ENCODE peak calls at places on chromosomes 1 and 21, in eight cellular contexts. U is cardiac muscle cell, Z is thoracic aorta, I is body of pancreas, D is IMR-90, J is left lung, H is Panc1, N is AG10803. W is an unnamed sample.

GRCh38 chr1:95554408-95554807 is 320.4 kb downstream of the RWDD3 start:
- DNase-seq in U (no peak), Z (no peak), I (no peak), D (no peak), J (no peak), H (no peak), N (no peak), W (no peak)

GRCh38 chr1:17668195-17668594 is 86.9 kb upstream of the ACTL8 start:
- DNase-seq in U (no peak), Z (no peak), I (no peak), D (no peak), J (peak), H (no peak), N (no peak), W (no peak)

GRCh38 chr1:56576880-56577858 is 2.2 kb downstream of the PLPP3 start:
- DNase-seq in U (peak), Z (no peak), I (peak), D (peak), J (no peak), H (no peak), N (peak), W (no peak)

GRCh38 chr1:215567491-215568286 is 585 bp downstream of the KCTD3 start:
- DNase-seq in U (peak), Z (no peak), I (peak), D (peak), J (peak), H (peak), N (peak), W (peak)

GRCh38 chr1:42173961-42174715 is 9.6 kb upstream of the GUCA2A start:
- DNase-seq in U (peak), Z (no peak), I (no peak), D (peak), J (no peak), H (no peak), N (peak), W (no peak)

GRCh38 chr1:229253170-229253974 is 17.5 kb upstream of the RAB4A start:
- DNase-seq in U (peak), Z (no peak), I (peak), D (peak), J (no peak), H (no peak), N (peak), W (no peak)

GRCh38 chr1:237542525-237543418 is 347.9 kb downstream of the ZP4 start:
- DNase-seq in U (no peak), Z (no peak), I (no peak), D (no peak), J (no peak), H (no peak), N (no peak), W (no peak)

GRCh38 chr1:50605186-50605875 is 182.1 kb upstream of the DMRTA2 start:
- DNase-seq in U (peak), Z (no peak), I (peak), D (peak), J (no peak), H (peak), N (peak), W (no peak)

GRCh38 chr1:200699871-200700270 is 30.2 kb upstream of the DDX59 start:
- DNase-seq in U (no peak), Z (no peak), I (no peak), D (peak), J (no peak), H (no peak), N (peak), W (peak)

GRCh38 chr1:185139231-185139630 is 17.5 kb downstream of the TRMT1L start:
- DNase-seq in U (no peak), Z (no peak), I (no peak), D (no peak), J (no peak), H (no peak), N (no peak), W (no peak)

GRCh38 chr1:58870298-58870676 is 86.4 kb upstream of the JUN start:
- DNase-seq in U (no peak), Z (no peak), I (peak), D (no peak), J (no peak), H (no peak), N (no peak), W (no peak)

GRCh38 chr1:187638733-187639132 is 810.0 kb downstream of the PLA2G4A start:
- DNase-seq in U (no peak), Z (no peak), I (no peak), D (no peak), J (no peak), H (no peak), N (no peak), W (no peak)

GRCh38 chr21:25664462-25665070 is 25.5 kb downstream of the JAM2 start:
- DNase-seq in U (no peak), Z (no peak), I (no peak), D (no peak), J (no peak), H (no peak), N (no peak), W (no peak)

GRCh38 chr1:119978018-119978505 is 81.7 kb upstream of the ADAM30 start:
- DNase-seq in U (peak), Z (no peak), I (no peak), D (no peak), J (no peak), H (no peak), N (peak), W (no peak)

GRCh38 chr1:89609781-89610456 is 23.0 kb upstream of the LRRC8C start:
- DNase-seq in U (no peak), Z (no peak), I (no peak), D (no peak), J (peak), H (no peak), N (no peak), W (no peak)

GRCh38 chr1:69946935-69947334 is 258.4 kb downstream of the LRRC40 start:
- DNase-seq in U (no peak), Z (no peak), I (no peak), D (no peak), J (no peak), H (no peak), N (no peak), W (no peak)

GRCh38 chr1:17642169-17642568 is 102.7 kb downstream of the ARHGEF10L start:
- DNase-seq in U (no peak), Z (no peak), I (no peak), D (no peak), J (no peak), H (no peak), N (no peak), W (no peak)

GRCh38 chr1:202197670-202198359 is 4.2 kb downstream of the LGR6 start:
- DNase-seq in U (no peak), Z (no peak), I (no peak), D (no peak), J (no peak), H (no peak), N (no peak), W (no peak)

GRCh38 chr1:231369282-231369681 is 31.2 kb downstream of the SPRTN start:
- DNase-seq in U (no peak), Z (no peak), I (no peak), D (no peak), J (no peak), H (no peak), N (no peak), W (no peak)

GRCh38 chr1:186566140-186566850 is 105.4 kb upstream of the PDC start:
- DNase-seq in U (no peak), Z (no peak), I (no peak), D (peak), J (no peak), H (no peak), N (no peak), W (no peak)

GRCh38 chr1:27527857-27528700 is 38.1 kb upstream of the WASF2 start:
- DNase-seq in U (peak), Z (no peak), I (peak), D (no peak), J (peak), H (no peak), N (no peak), W (no peak)

GRCh38 chr1:59107916-59108315 is 189.0 kb upstream of the FGGY start:
- DNase-seq in U (no peak), Z (no peak), I (peak), D (no peak), J (no peak), H (no peak), N (no peak), W (no peak)

GRCh38 chr1:243693764-243694163 is 156.3 kb downstream of the AKT3 start:
- DNase-seq in U (no peak), Z (no peak), I (no peak), D (no peak), J (no peak), H (no peak), N (no peak), W (no peak)

GRCh38 chr1:85417017-85417416 is 47.9 kb downstream of the DDAH1 start:
- DNase-seq in U (no peak), Z (no peak), I (no peak), D (no peak), J (peak), H (no peak), N (no peak), W (no peak)

GRCh38 chr1:226640737-226641136 is 92.2 kb downstream of the STUM start:
- DNase-seq in U (no peak), Z (no peak), I (no peak), D (no peak), J (peak), H (no peak), N (no peak), W (no peak)

GRCh38 chr1:17922833-17923232 is 167.7 kb downstream of the ACTL8 start:
- DNase-seq in U (peak), Z (no peak), I (peak), D (peak), J (no peak), H (no peak), N (peak), W (no peak)

GRCh38 chr1:33055210-33055991 is 18.7 kb upstream of the AK2 start:
- DNase-seq in U (peak), Z (peak), I (peak), D (peak), J (no peak), H (peak), N (peak), W (peak)

GRCh38 chr21:36549470-36549869 is 69.5 kb upstream of the CLDN14 start:
- DNase-seq in U (no peak), Z (no peak), I (no peak), D (no peak), J (no peak), H (no peak), N (no peak), W (no peak)

GRCh38 chr1:114338491-114338890 is 172.5 kb downstream of the TRIM33 start:
- DNase-seq in U (no peak), Z (no peak), I (no peak), D (no peak), J (no peak), H (no peak), N (no peak), W (no peak)

GRCh38 chr1:42282024-42282579 is 52.9 kb downstream of the FOXJ3 start:
- DNase-seq in U (peak), Z (no peak), I (no peak), D (peak), J (no peak), H (no peak), N (peak), W (peak)

GRCh38 chr1:66725885-66726665 is 26.2 kb upstream of the DYNLT5 start:
- DNase-seq in U (peak), Z (no peak), I (peak), D (peak), J (no peak), H (peak), N (peak), W (peak)

GRCh38 chr1:165073402-165074007 is 283.0 kb downstream of the LMX1A start:
- DNase-seq in U (peak), Z (no peak), I (no peak), D (peak), J (no peak), H (peak), N (peak), W (no peak)

GRCh38 chr1:193211539-193211938 is 25.1 kb upstream of the B3GALT2 start:
- DNase-seq in U (peak), Z (no peak), I (no peak), D (peak), J (no peak), H (no peak), N (peak), W (peak)

GRCh38 chr1:232600430-232601258 is 29.3 kb downstream of the SIPA1L2 start:
- DNase-seq in U (no peak), Z (no peak), I (no peak), D (peak), J (no peak), H (no peak), N (no peak), W (no peak)

GRCh38 chr1:9449106-9449627 is 90.1 kb upstream of the SLC25A33 start:
- DNase-seq in U (peak), Z (peak), I (peak), D (peak), J (no peak), H (no peak), N (peak), W (peak)

GRCh38 chr1:9630331-9631081 is 21.0 kb upstream of the PIK3CD start:
- DNase-seq in U (no peak), Z (no peak), I (no peak), D (no peak), J (no peak), H (no peak), N (no peak), W (no peak)

GRCh38 chr1:63602629-63603028 is 9.4 kb downstream of the PGM1 start:
- DNase-seq in U (no peak), Z (no peak), I (no peak), D (no peak), J (no peak), H (no peak), N (no peak), W (no peak)

GRCh38 chr1:205600085-205600484 is 31.7 kb downstream of the ELK4 start:
- DNase-seq in U (peak), Z (no peak), I (no peak), D (peak), J (no peak), H (no peak), N (no peak), W (peak)

GRCh38 chr1:229223498-229223897 is 47.4 kb upstream of the RAB4A start:
- DNase-seq in U (no peak), Z (no peak), I (peak), D (no peak), J (no peak), H (no peak), N (no peak), W (no peak)

DNA sequence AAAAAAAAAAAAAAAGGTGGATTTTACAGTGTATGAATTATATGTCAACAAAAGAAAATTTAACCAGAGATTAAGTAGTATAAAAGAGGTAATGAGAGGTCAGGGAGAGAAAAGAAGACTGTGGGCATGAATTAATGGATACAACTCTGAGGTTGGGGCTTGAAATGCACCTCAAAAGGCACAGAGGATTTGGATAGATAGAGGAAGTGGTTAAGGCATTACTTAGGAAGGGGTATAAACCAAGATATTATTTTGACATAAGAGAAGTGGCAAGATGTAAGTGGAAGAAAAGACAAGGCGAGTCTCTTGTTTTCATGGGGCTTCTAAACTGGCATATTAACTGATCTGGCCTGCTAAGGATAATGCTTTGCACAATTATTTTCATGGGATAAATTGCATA is 34.1 kb downstream of the RAP1A start:
- DNase-seq in U (no peak), Z (no peak), I (no peak), D (no peak), J (no peak), H (no peak), N (no peak), W (no peak)
- TF ChIP-seq CTCF in U (no peak), Z (no peak), I (no peak), D (no peak), J (no peak), H (no peak), N (no peak), W (no peak)

DNA sequence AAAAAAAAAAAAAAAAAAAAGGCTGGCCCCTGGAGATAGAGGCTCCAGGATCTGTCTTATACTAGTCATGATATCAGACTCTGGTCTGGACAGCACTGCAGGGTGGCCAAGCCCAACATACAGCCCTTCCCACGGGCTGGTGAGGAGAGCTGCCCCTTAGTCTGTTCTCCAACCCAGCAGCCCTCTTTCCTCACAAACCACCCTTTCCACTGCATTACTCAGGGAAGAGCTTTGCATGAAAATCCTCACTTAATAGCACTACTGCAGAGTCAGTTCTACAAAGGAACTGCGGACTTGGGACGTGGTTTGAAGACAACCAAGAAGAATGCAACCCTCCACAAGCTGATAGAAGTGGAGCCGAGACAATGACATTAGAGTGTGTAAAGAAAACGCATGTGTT is 5.7 kb downstream of the BCAR3 start:
- DNase-seq in U (peak), Z (no peak), I (no peak), D (no peak), J (no peak), H (no peak), N (no peak), W (no peak)
- H3K4me3 ChIP-seq in U (no peak), Z (no peak), I (no peak), D (no peak), J (no peak), H (no peak), N (no peak), W (no peak)

GRCh38 chr1:156624814-156625435 is 5.7 kb downstream of the HAPLN2 start:
- DNase-seq in U (no peak), Z (no peak), I (no peak), D (no peak), J (peak), H (no peak), N (no peak), W (no peak)
- TF ChIP-seq CTCF in U (no peak), Z (no peak), I (no peak), D (no peak), J (no peak), H (no peak), N (no peak), W (no peak)

DNA sequence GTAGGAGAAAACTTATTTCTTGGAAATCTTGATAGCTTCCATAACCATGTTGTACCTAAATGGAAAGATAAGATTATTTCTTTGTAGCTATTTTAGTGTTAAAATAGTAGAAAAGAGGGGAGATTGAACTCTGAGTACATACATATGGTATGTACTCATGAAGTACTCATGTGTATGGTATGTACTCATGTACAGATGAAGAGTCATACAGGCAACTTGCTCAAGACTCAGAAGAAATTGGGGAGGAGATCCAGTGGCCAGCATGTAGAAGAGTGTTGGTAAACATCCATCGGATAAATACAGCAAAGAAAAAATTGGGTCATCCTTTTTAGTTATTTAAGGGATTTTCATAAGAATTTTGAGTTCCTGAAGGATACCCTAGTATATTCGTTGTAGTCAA is 29.0 kb downstream of the MDM4 start:
- DNase-seq in U (peak), Z (no peak), I (no peak), D (peak), J (no peak), H (no peak), N (peak), W (no peak)
- H3K4me3 ChIP-seq in U (no peak), Z (no peak), I (no peak), D (no peak), J (no peak), H (no peak), N (no peak), W (no peak)

GRCh38 chr1:168234846-168235547 is 9.2 kb downstream of the SFT2D2 start:
- DNase-seq in U (peak), Z (no peak), I (peak), D (peak), J (no peak), H (peak), N (no peak), W (no peak)
- TF ChIP-seq CTCF in U (peak), Z (peak), I (peak), D (peak), J (peak), H (peak), N (peak), W (peak)

GRCh38 chr1:161478985-161479384 is 26.3 kb upstream of the FCGR2A start:
- DNase-seq in U (no peak), Z (no peak), I (no peak), D (no peak), J (peak), H (no peak), N (no peak), W (no peak)

DNA sequence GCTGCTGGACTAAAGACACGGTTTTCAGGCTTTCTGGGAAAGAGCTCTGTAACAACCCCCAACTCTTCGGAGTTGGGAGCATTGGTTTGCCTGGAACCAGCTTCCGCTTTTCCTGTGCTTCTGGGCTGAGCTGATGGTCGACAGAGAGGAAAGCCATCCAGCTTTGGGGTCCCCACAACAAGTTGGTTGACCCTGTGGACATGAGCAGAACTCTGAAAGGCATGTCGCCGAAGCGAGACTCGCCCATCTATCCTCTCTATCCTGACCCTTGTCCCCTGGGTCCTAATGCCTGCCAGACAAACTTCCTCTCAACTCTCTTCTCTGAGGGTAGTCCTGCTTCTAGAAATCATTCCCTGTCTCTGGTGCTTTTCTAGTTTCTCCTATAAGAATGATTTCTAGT is 31.9 kb upstream of the FCGR2A start:
- DNase-seq in U (peak), Z (no peak), I (no peak), D (no peak), J (no peak), H (no peak), N (peak), W (no peak)
- H3K4me3 ChIP-seq in U (peak), Z (peak), I (no peak), D (peak), J (no peak), H (peak), N (peak), W (no peak)

DNA sequence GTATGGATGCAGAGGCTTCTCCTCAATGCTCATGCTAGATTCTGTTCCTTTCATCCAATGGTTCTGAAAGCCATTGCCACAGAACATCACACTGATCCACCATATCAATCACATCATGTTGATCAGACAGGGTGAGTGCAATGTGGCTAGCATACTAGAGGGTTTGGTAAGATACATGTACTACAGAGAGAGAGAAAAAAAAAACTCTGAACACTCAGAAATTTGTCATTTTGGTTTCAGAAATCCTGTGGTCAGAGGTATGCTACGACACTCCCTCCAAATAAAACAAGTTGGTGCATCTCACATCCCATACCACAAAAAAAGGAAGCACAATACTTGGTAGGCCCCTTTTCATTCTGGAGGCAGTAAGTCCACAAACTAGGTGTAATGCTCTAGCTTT is 35.4 kb downstream of the OR10J1 start:
- DNase-seq in U (no peak), Z (no peak), I (no peak), D (no peak), J (no peak), H (no peak), N (no peak), W (no peak)
- TF ChIP-seq CTCF in U (no peak), Z (no peak), I (no peak), D (no peak), J (no peak), H (no peak), N (no peak), W (no peak)

GRCh38 chr1:19088717-19089442 is 121.2 kb downstream of the UBR4 start:
- DNase-seq in U (no peak), Z (no peak), I (no peak), D (no peak), J (no peak), H (no peak), N (no peak), W (no peak)
- H3K4me3 ChIP-seq in U (no peak), Z (no peak), I (no peak), D (no peak), J (no peak), H (no peak), N (no peak), W (no peak)

GRCh38 chr1:238953448-238953847 is 432.9 kb upstream of the CHRM3 start:
- DNase-seq in U (no peak), Z (no peak), I (no peak), D (no peak), J (no peak), H (no peak), N (no peak), W (no peak)
- TF ChIP-seq CTCF in U (no peak), Z (no peak), I (no peak), D (no peak), J (no peak), H (peak), N (peak), W (peak)